ENCODE peak calls at places on chromosomes 5 and 9, in four cellular contexts. One of them, this sample, is unnamed.

GRCh38 chr9:136665704-136666363 is 3.1 kb downstream of the EGFL7 start:
- DNase-seq in choroid plexus epithelial cell: no peak
- DNase-seq in lung: no peak
- DNase-seq in dorsolateral prefrontal cortex: no peak
- DNase-seq in this sample: no peak

GRCh38 chr5:138470322-138471285 is 5.3 kb downstream of the EGR1 start:
- DNase-seq in dorsolateral prefrontal cortex: no peak
- DNase-seq in lung: no peak
- DNase-seq in choroid plexus epithelial cell: no peak
- DNase-seq in this sample: peak

GRCh38 chr9:134052491-134052890 is 15.3 kb downstream of the BRD3 start:
- DNase-seq in choroid plexus epithelial cell: no peak
- DNase-seq in lung: no peak
- DNase-seq in dorsolateral prefrontal cortex: no peak
- DNase-seq in this sample: no peak

GRCh38 chr9:111041902-111042301 is 3.6 kb upstream of the LPAR1 start:
- DNase-seq in lung: no peak
- DNase-seq in dorsolateral prefrontal cortex: no peak
- DNase-seq in choroid plexus epithelial cell: no peak
- DNase-seq in this sample: no peak

GRCh38 chr9:127397722-127398647 is 1.0 kb downstream of the SLC2A8 start:
- DNase-seq in choroid plexus epithelial cell: peak
- DNase-seq in lung: no peak
- DNase-seq in dorsolateral prefrontal cortex: peak
- DNase-seq in this sample: no peak

GRCh38 chr5:83077662-83078261 is 415 bp downstream of the XRCC4 start:
- DNase-seq in dorsolateral prefrontal cortex: no peak
- DNase-seq in lung: no peak
- DNase-seq in choroid plexus epithelial cell: peak
- DNase-seq in this sample: no peak

GRCh38 chr9:134830926-134831720 is 49.5 kb upstream of the FCN2 start:
- DNase-seq in dorsolateral prefrontal cortex: no peak
- DNase-seq in choroid plexus epithelial cell: no peak
- DNase-seq in lung: no peak
- DNase-seq in this sample: no peak

GRCh38 chr5:112329429-112330090 is 89.5 kb downstream of the EPB41L4A start:
- DNase-seq in choroid plexus epithelial cell: no peak
- DNase-seq in dorsolateral prefrontal cortex: no peak
- DNase-seq in lung: no peak
- DNase-seq in this sample: no peak

GRCh38 chr9:13427587-13427986 is 148.1 kb upstream of the MPDZ start:
- DNase-seq in choroid plexus epithelial cell: peak
- DNase-seq in lung: no peak
- DNase-seq in dorsolateral prefrontal cortex: no peak
- DNase-seq in this sample: peak

GRCh38 chr9:113536483-113537226 is 73.1 kb downstream of the RGS3 start:
- DNase-seq in choroid plexus epithelial cell: peak
- DNase-seq in dorsolateral prefrontal cortex: peak
- DNase-seq in lung: no peak
- DNase-seq in this sample: peak

GRCh38 chr5:135468086-135468485 is 15.9 kb upstream of the TIFAB start:
- DNase-seq in dorsolateral prefrontal cortex: no peak
- DNase-seq in choroid plexus epithelial cell: no peak
- DNase-seq in lung: no peak
- DNase-seq in this sample: no peak

GRCh38 chr5:74240783-74241750 is 399.5 kb downstream of the ENC1 start:
- DNase-seq in lung: no peak
- DNase-seq in dorsolateral prefrontal cortex: no peak
- DNase-seq in choroid plexus epithelial cell: no peak
- DNase-seq in this sample: peak

GRCh38 chr9:17425379-17425778 is 153.5 kb upstream of the SH3GL2 start:
- DNase-seq in choroid plexus epithelial cell: no peak
- DNase-seq in dorsolateral prefrontal cortex: no peak
- DNase-seq in lung: no peak
- DNase-seq in this sample: no peak

GRCh38 chr9:134928796-134929559 is 11.3 kb upstream of the FCN1 start:
- DNase-seq in dorsolateral prefrontal cortex: no peak
- DNase-seq in lung: peak
- DNase-seq in choroid plexus epithelial cell: no peak
- DNase-seq in this sample: no peak

GRCh38 chr9:85213650-85214607 is 527.8 kb downstream of the AGTPBP1 start:
- DNase-seq in dorsolateral prefrontal cortex: no peak
- DNase-seq in choroid plexus epithelial cell: no peak
- DNase-seq in lung: no peak
- DNase-seq in this sample: no peak

GRCh38 chr9:95963659-95964058 is 88.2 kb downstream of the ERCC6L2 start:
- DNase-seq in lung: no peak
- DNase-seq in choroid plexus epithelial cell: no peak
- DNase-seq in dorsolateral prefrontal cortex: no peak
- DNase-seq in this sample: no peak

GRCh38 chr9:83146325-83146724 is 83.4 kb upstream of the RASEF start:
- DNase-seq in dorsolateral prefrontal cortex: no peak
- DNase-seq in lung: no peak
- DNase-seq in choroid plexus epithelial cell: no peak
- DNase-seq in this sample: no peak

GRCh38 chr5:1883120-1883924 is 597 bp upstream of the IRX4 start:
- DNase-seq in lung: no peak
- DNase-seq in dorsolateral prefrontal cortex: no peak
- DNase-seq in choroid plexus epithelial cell: no peak
- DNase-seq in this sample: no peak

GRCh38 chr5:95605786-95606185 is 14.1 kb upstream of the GPR150 start:
- DNase-seq in choroid plexus epithelial cell: no peak
- DNase-seq in lung: no peak
- DNase-seq in dorsolateral prefrontal cortex: no peak
- DNase-seq in this sample: no peak

GRCh38 chr9:19493174-19493811 is 84.5 kb downstream of the ACER2 start:
- DNase-seq in choroid plexus epithelial cell: peak
- DNase-seq in lung: peak
- DNase-seq in dorsolateral prefrontal cortex: peak
- DNase-seq in this sample: peak

GRCh38 chr5:57577432-57578175 is 95.0 kb upstream of the ACTBL2 start:
- DNase-seq in choroid plexus epithelial cell: no peak
- DNase-seq in lung: no peak
- DNase-seq in dorsolateral prefrontal cortex: no peak
- DNase-seq in this sample: no peak

GRCh38 chr9:111959468-111959941 is 62.9 kb downstream of the UGCG start:
- DNase-seq in choroid plexus epithelial cell: peak
- DNase-seq in dorsolateral prefrontal cortex: no peak
- DNase-seq in lung: no peak
- DNase-seq in this sample: peak

GRCh38 chr9:121156263-121156731 is 45.4 kb downstream of the RAB14 start:
- DNase-seq in lung: no peak
- DNase-seq in choroid plexus epithelial cell: peak
- DNase-seq in dorsolateral prefrontal cortex: no peak
- DNase-seq in this sample: peak

GRCh38 chr9:130911254-130912049 is 14.8 kb upstream of the QRFP start:
- DNase-seq in lung: no peak
- DNase-seq in dorsolateral prefrontal cortex: no peak
- DNase-seq in choroid plexus epithelial cell: no peak
- DNase-seq in this sample: no peak

GRCh38 chr9:4508246-4508906 is 18.1 kb downstream of the SLC1A1 start:
- DNase-seq in dorsolateral prefrontal cortex: no peak
- DNase-seq in choroid plexus epithelial cell: peak
- DNase-seq in lung: no peak
- DNase-seq in this sample: peak

GRCh38 chr5:1915316-1915715 is 32.6 kb upstream of the IRX4 start:
- DNase-seq in dorsolateral prefrontal cortex: no peak
- DNase-seq in lung: no peak
- DNase-seq in choroid plexus epithelial cell: no peak
- DNase-seq in this sample: no peak

GRCh38 chr9:108811944-108812343 is 43.8 kb downstream of the ACTL7B start:
- DNase-seq in lung: no peak
- DNase-seq in choroid plexus epithelial cell: no peak
- DNase-seq in dorsolateral prefrontal cortex: no peak
- DNase-seq in this sample: no peak

GRCh38 chr9:134152022-134152448 is 12.3 kb downstream of the RNU6ATAC start:
- DNase-seq in lung: no peak
- DNase-seq in dorsolateral prefrontal cortex: no peak
- DNase-seq in choroid plexus epithelial cell: no peak
- DNase-seq in this sample: no peak

GRCh38 chr9:10232352-10232930 is 380.4 kb downstream of the PTPRD start:
- DNase-seq in choroid plexus epithelial cell: peak
- DNase-seq in lung: no peak
- DNase-seq in dorsolateral prefrontal cortex: no peak
- DNase-seq in this sample: peak

GRCh38 chr9:73151653-73152382 is at the start of gene ANXA1:
- DNase-seq in choroid plexus epithelial cell: peak
- DNase-seq in dorsolateral prefrontal cortex: no peak
- DNase-seq in lung: no peak
- DNase-seq in this sample: peak

DNA sequence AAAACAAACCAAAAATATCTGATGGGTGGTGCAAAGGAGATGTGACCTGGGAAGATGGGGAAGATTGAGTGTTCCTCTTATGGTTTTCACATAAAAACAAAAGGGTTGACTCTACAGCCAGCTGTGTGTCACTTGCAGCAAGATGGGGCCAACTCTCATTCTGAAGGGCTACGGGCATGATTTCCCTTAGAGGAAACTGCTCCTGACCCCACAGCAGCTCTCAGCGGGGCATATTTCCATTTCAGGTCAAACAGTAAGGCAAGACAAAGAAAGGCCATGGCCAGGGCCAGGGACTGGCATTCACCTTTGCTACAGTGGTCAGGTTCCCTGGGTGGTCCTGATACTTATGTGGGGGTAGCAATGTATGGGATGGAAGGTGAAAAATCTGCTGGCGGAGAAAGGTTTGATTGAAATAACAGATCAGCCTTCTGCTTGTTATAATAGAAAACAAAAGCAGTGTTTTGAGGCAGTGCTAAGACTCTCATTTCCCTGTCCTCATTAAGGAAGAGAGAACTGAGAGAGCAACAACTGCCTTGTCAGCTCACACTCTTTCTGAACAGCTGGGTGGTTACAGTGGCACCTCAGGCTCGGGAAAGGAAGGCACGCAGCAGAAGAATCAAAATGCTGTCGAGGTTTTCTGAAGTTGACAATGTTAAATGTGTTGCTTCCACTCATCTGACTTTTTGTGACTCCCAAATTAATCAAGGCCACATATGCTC is 120.7 kb upstream of the PCA3 start:
- DNase-seq in lung: no peak
- DNase-seq in dorsolateral prefrontal cortex: no peak
- DNase-seq in choroid plexus epithelial cell: no peak
- DNase-seq in this sample: no peak
- H3K4me3 ChIP-seq in lung: no peak
- H3K4me3 ChIP-seq in dorsolateral prefrontal cortex: no peak
- H3K4me3 ChIP-seq in choroid plexus epithelial cell: no peak
- H3K4me3 ChIP-seq in this sample: no peak

GRCh38 chr9:128420651-128421473 is at the start of gene CERCAM:
- DNase-seq in lung: peak
- DNase-seq in choroid plexus epithelial cell: peak
- DNase-seq in dorsolateral prefrontal cortex: peak
- DNase-seq in this sample: peak
- TF ChIP-seq CTCF in lung: no peak
- TF ChIP-seq CTCF in choroid plexus epithelial cell: no peak
- TF ChIP-seq CTCF in dorsolateral prefrontal cortex: no peak
- TF ChIP-seq CTCF in this sample: no peak

DNA sequence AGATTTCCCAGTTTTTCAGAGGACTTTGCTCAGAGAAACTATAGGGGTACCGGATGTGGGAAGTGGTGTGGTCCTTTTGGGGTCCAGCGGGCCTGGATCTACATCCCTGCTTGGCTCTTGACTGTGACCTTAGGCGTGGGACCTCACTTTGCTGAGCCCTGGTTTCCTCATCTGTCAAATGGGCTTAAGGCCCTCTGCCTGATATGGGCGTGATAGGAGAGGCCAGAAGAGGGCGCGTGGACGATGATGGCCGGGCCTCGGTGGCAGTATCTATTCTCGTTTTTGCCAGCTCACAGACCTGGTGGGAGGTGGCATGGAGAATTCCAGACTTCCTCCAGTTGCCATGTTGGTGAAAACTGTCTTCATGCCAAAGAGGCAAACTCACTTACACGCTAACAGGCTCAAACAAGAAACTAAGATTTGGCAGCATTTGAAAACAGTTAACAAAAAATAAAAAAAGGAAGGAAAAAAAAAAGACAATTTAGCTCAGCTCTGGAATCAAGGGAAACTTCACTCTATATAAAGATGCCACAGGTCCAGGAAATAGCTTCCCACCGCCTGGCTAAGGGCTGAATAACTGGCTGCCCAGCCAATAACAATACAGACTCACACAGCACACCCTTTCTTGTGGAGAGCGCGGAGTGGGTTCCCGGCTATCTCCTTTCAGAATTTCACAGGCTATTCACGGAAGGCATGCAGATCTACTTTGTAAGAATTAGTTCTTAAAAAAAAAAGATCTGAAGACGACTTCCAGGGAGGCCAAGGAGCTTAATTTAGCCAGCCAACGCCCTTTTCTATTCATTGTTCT is 1.7 kb downstream of the SH3PXD2B start:
- DNase-seq in lung: no peak
- DNase-seq in dorsolateral prefrontal cortex: no peak
- DNase-seq in choroid plexus epithelial cell: peak
- DNase-seq in this sample: peak
- H3K4me3 ChIP-seq in lung: no peak
- H3K4me3 ChIP-seq in dorsolateral prefrontal cortex: peak
- H3K4me3 ChIP-seq in choroid plexus epithelial cell: peak
- H3K4me3 ChIP-seq in this sample: peak

GRCh38 chr9:37407468-37407867 is 15.0 kb upstream of the GRHPR start:
- DNase-seq in choroid plexus epithelial cell: no peak
- DNase-seq in lung: no peak
- DNase-seq in dorsolateral prefrontal cortex: no peak
- DNase-seq in this sample: no peak
- TF ChIP-seq CTCF in choroid plexus epithelial cell: peak
- TF ChIP-seq CTCF in lung: no peak
- TF ChIP-seq CTCF in dorsolateral prefrontal cortex: no peak
- TF ChIP-seq CTCF in this sample: no peak

GRCh38 chr5:72817639-72818266 is 1.3 kb downstream of the TNPO1 start:
- DNase-seq in choroid plexus epithelial cell: no peak
- DNase-seq in lung: no peak
- DNase-seq in dorsolateral prefrontal cortex: no peak
- DNase-seq in this sample: peak
- H3K4me3 ChIP-seq in choroid plexus epithelial cell: peak
- H3K4me3 ChIP-seq in lung: no peak
- H3K4me3 ChIP-seq in dorsolateral prefrontal cortex: peak
- H3K4me3 ChIP-seq in this sample: peak

DNA sequence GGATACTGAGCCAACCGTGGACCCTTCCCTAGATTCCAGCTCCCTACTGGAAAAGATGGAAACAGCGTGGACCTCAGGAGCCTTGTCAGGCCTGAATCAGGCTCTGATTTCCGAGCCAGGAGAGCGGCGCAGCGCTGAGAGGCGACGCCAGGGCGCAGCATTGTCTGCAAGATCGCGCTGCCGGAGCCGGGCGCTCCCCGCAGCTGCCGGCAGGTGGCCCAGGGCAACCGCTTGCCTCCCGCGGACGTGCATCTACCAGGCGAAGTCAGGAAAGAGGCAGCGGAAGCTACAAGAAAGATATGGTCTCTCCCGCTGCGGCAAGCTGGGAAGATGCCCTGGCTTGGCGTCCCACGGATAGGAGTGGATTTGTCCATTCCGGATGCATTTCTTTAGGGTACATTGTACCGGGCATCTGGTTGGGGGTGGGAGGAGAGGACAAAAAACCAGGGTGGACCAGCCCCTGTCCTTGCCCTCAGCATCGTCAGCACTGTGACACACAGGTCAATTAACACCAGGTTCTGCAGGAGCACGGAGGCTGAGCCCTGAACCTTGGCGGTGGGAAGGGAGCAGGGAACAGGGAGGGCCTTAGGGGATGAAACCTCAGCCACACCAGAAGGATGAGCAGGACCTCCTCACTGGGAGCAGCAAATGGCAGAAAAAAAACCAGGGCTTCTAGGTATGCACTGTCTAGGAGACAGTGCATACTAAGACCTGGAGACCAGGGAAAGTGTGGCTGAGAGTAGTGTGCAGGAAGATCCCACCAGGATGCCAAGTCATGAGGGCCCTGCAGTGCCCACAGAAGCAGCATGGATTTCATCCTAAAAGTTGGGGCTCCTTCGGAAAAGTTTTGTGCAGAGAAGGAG is 55.9 kb downstream of the SFXN1 start:
- DNase-seq in dorsolateral prefrontal cortex: peak
- DNase-seq in choroid plexus epithelial cell: peak
- DNase-seq in lung: peak
- DNase-seq in this sample: peak
- TF ChIP-seq CTCF in dorsolateral prefrontal cortex: peak
- TF ChIP-seq CTCF in choroid plexus epithelial cell: peak
- TF ChIP-seq CTCF in lung: peak
- TF ChIP-seq CTCF in this sample: peak

This sample was measured in fibroblast of the aortic adventitia.